ENCODE peak calls at places on chromosomes 11 and 22, in five cellular contexts. One of them, this sample, is unnamed.

GRCh38 chr11:122085264-122085663 is 30.8 kb downstream of the BLID start:
- DNase-seq in GM23248: peak
- DNase-seq in neural progenitor cell: no peak
- DNase-seq in PC-3: peak
- DNase-seq in hepatocyte: no peak
- DNase-seq in this sample: no peak

GRCh38 chr11:73995247-73995646 is 12.6 kb upstream of the UCP2 start:
- DNase-seq in GM23248: peak
- DNase-seq in neural progenitor cell: no peak
- DNase-seq in PC-3: no peak
- DNase-seq in hepatocyte: no peak
- DNase-seq in this sample: no peak

GRCh38 chr11:62544521-62545436 is 1.8 kb downstream of the AHNAK start:
- DNase-seq in GM23248: peak
- DNase-seq in neural progenitor cell: peak
- DNase-seq in PC-3: peak
- DNase-seq in hepatocyte: peak
- DNase-seq in this sample: no peak

GRCh38 chr11:34938621-34939020 is 22.2 kb downstream of the PDHX start:
- DNase-seq in GM23248: no peak
- DNase-seq in neural progenitor cell: no peak
- DNase-seq in PC-3: no peak
- DNase-seq in hepatocyte: no peak
- DNase-seq in this sample: no peak

GRCh38 chr11:9574806-9575530 is 1.5 kb downstream of the WEE1 start:
- DNase-seq in GM23248: peak
- DNase-seq in neural progenitor cell: peak
- DNase-seq in PC-3: peak
- DNase-seq in hepatocyte: peak
- DNase-seq in this sample: peak

GRCh38 chr11:31827458-31828206 is 16.5 kb upstream of the PAX6 start:
- DNase-seq in GM23248: no peak
- DNase-seq in neural progenitor cell: peak
- DNase-seq in PC-3: no peak
- DNase-seq in hepatocyte: no peak
- DNase-seq in this sample: no peak

GRCh38 chr11:35525501-35526175 is at the start of gene PAMR1:
- DNase-seq in GM23248: peak
- DNase-seq in neural progenitor cell: peak
- DNase-seq in PC-3: no peak
- DNase-seq in hepatocyte: peak
- DNase-seq in this sample: peak

GRCh38 chr11:134038897-134039470 is 29.9 kb upstream of the JAM3 start:
- DNase-seq in GM23248: no peak
- DNase-seq in neural progenitor cell: peak
- DNase-seq in PC-3: no peak
- DNase-seq in hepatocyte: peak
- DNase-seq in this sample: no peak

GRCh38 chr11:65170058-65170534 is at the start of gene SPDYC:
- DNase-seq in GM23248: no peak
- DNase-seq in neural progenitor cell: no peak
- DNase-seq in PC-3: no peak
- DNase-seq in hepatocyte: no peak
- DNase-seq in this sample: no peak

GRCh38 chr11:33869511-33870422 is 22.1 kb downstream of the LMO2 start:
- DNase-seq in GM23248: peak
- DNase-seq in neural progenitor cell: peak
- DNase-seq in PC-3: peak
- DNase-seq in hepatocyte: peak
- DNase-seq in this sample: peak

GRCh38 chr11:118790357-118791014 is 478 bp downstream of the DDX6 start:
- DNase-seq in GM23248: peak
- DNase-seq in neural progenitor cell: peak
- DNase-seq in PC-3: peak
- DNase-seq in hepatocyte: peak
- DNase-seq in this sample: peak

GRCh38 chr11:118791961-118792578 is 1.1 kb upstream of the DDX6 start:
- DNase-seq in GM23248: peak
- DNase-seq in neural progenitor cell: peak
- DNase-seq in PC-3: peak
- DNase-seq in hepatocyte: peak
- DNase-seq in this sample: peak

GRCh38 chr11:118789501-118790356 is 1.2 kb downstream of the DDX6 start:
- DNase-seq in GM23248: peak
- DNase-seq in neural progenitor cell: peak
- DNase-seq in PC-3: peak
- DNase-seq in hepatocyte: peak
- DNase-seq in this sample: peak

GRCh38 chr11:118792642-118793124 is 1.7 kb upstream of the DDX6 start:
- DNase-seq in GM23248: peak
- DNase-seq in neural progenitor cell: peak
- DNase-seq in PC-3: peak
- DNase-seq in hepatocyte: peak
- DNase-seq in this sample: peak

GRCh38 chr11:118791015-118791960 is at the start of gene DDX6:
- DNase-seq in GM23248: peak
- DNase-seq in neural progenitor cell: peak
- DNase-seq in PC-3: peak
- DNase-seq in hepatocyte: peak
- DNase-seq in this sample: peak
- H3K4me3 ChIP-seq in GM23248: peak
- H3K4me3 ChIP-seq in neural progenitor cell: peak
- H3K4me3 ChIP-seq in PC-3: peak
- H3K4me3 ChIP-seq in hepatocyte: peak
- H3K4me3 ChIP-seq in this sample: peak

GRCh38 chr11:69641681-69642548 is 959 bp downstream of the CCND1 start:
- DNase-seq in GM23248: peak
- DNase-seq in neural progenitor cell: peak
- DNase-seq in PC-3: peak
- DNase-seq in hepatocyte: no peak
- DNase-seq in this sample: no peak

GRCh38 chr11:69639843-69640242 is 1.1 kb upstream of the CCND1 start:
- DNase-seq in GM23248: no peak
- DNase-seq in neural progenitor cell: no peak
- DNase-seq in PC-3: no peak
- DNase-seq in hepatocyte: no peak
- DNase-seq in this sample: no peak

GRCh38 chr11:69640260-69640994 is 529 bp upstream of the CCND1 start:
- DNase-seq in GM23248: peak
- DNase-seq in neural progenitor cell: peak
- DNase-seq in PC-3: peak
- DNase-seq in hepatocyte: no peak
- DNase-seq in this sample: peak

GRCh38 chr11:69642549-69642912 is 1.6 kb downstream of the CCND1 start:
- DNase-seq in GM23248: peak
- DNase-seq in neural progenitor cell: peak
- DNase-seq in PC-3: no peak
- DNase-seq in hepatocyte: peak
- DNase-seq in this sample: peak

DNA sequence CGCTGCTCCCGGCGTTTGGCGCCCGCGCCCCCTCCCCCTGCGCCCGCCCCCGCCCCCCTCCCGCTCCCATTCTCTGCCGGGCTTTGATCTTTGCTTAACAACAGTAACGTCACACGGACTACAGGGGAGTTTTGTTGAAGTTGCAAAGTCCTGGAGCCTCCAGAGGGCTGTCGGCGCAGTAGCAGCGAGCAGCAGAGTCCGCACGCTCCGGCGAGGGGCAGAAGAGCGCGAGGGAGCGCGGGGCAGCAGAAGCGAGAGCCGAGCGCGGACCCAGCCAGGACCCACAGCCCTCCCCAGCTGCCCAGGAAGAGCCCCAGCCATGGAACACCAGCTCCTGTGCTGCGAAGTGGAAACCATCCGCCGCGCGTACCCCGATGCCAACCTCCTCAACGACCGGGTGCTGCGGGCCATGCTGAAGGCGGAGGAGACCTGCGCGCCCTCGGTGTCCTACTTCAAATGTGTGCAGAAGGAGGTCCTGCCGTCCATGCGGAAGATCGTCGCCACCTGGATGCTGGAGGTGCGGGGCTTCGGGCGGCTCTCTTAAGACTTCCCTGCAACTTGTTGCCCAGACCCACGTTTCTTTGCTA is at the start of gene CCND1:
- DNase-seq in GM23248: peak
- DNase-seq in neural progenitor cell: peak
- DNase-seq in PC-3: peak
- DNase-seq in hepatocyte: peak
- DNase-seq in this sample: peak
- TF ChIP-seq EZH2phosphoT487 in GM23248: no peak
- TF ChIP-seq EZH2phosphoT487 in neural progenitor cell: no peak
- TF ChIP-seq EZH2phosphoT487 in PC-3: no peak
- TF ChIP-seq EZH2phosphoT487 in hepatocyte: no peak
- TF ChIP-seq EZH2phosphoT487 in this sample: no peak

GRCh38 chr11:19121646-19122045 is 4.7 kb downstream of the ZDHHC13 start:
- DNase-seq in GM23248: peak
- DNase-seq in neural progenitor cell: no peak
- DNase-seq in PC-3: peak
- DNase-seq in hepatocyte: no peak
- DNase-seq in this sample: no peak

GRCh38 chr11:19116315-19116970 is 525 bp upstream of the ZDHHC13 start:
- DNase-seq in GM23248: no peak
- DNase-seq in neural progenitor cell: peak
- DNase-seq in PC-3: no peak
- DNase-seq in hepatocyte: no peak
- DNase-seq in this sample: no peak

GRCh38 chr11:19117760-19118097 is 761 bp downstream of the ZDHHC13 start:
- DNase-seq in GM23248: no peak
- DNase-seq in neural progenitor cell: no peak
- DNase-seq in PC-3: no peak
- DNase-seq in hepatocyte: no peak
- DNase-seq in this sample: no peak

GRCh38 chr11:19111809-19112208 is 5.2 kb upstream of the ZDHHC13 start:
- DNase-seq in GM23248: no peak
- DNase-seq in neural progenitor cell: no peak
- DNase-seq in PC-3: no peak
- DNase-seq in hepatocyte: no peak
- DNase-seq in this sample: no peak

GRCh38 chr11:19116971-19117759 is at the start of gene ZDHHC13:
- DNase-seq in GM23248: peak
- DNase-seq in neural progenitor cell: peak
- DNase-seq in PC-3: peak
- DNase-seq in hepatocyte: peak
- DNase-seq in this sample: peak
- H3K4me3 ChIP-seq in GM23248: peak
- H3K4me3 ChIP-seq in neural progenitor cell: peak
- H3K4me3 ChIP-seq in PC-3: peak
- H3K4me3 ChIP-seq in hepatocyte: peak
- H3K4me3 ChIP-seq in this sample: peak

DNA sequence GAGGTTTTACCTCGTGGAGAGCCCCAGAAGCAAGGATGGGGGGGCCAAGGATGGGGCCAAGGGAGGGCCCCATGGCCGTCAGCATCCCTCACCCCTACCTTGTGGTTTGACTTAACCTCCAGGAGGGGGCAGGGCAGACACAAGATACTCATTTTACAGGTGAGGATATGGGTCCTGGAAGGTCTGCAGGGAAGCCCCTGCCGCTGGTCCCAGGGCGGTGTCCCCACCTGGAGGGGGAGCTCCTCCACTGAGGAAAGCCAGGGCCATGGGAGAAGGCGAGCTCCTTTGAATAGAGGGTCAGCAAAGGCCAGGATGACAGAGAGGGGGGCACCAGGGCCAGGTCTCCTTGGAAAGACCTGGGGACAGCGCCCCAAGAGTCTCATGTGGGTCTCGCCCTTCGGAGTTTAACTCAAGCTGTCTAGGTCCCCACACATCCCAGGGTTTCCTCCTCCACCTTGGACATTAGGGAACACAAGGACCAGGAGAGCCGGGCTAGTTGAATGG is 5.9 kb upstream of the ADORA2A start:
- DNase-seq in GM23248: no peak
- DNase-seq in neural progenitor cell: peak
- DNase-seq in PC-3: peak
- DNase-seq in hepatocyte: peak
- DNase-seq in this sample: peak
- TF ChIP-seq EZH2phosphoT487 in GM23248: no peak
- TF ChIP-seq EZH2phosphoT487 in neural progenitor cell: no peak
- TF ChIP-seq EZH2phosphoT487 in PC-3: no peak
- TF ChIP-seq EZH2phosphoT487 in hepatocyte: no peak
- TF ChIP-seq EZH2phosphoT487 in this sample: no peak

GRCh38 chr11:99019676-99020075 is 1.1 kb upstream of the CNTN5 start:
- DNase-seq in GM23248: no peak
- DNase-seq in neural progenitor cell: peak
- DNase-seq in PC-3: no peak
- DNase-seq in hepatocyte: no peak
- DNase-seq in this sample: no peak

GRCh38 chr11:99015634-99016454 is 4.9 kb upstream of the CNTN5 start:
- DNase-seq in GM23248: peak
- DNase-seq in neural progenitor cell: peak
- DNase-seq in PC-3: peak
- DNase-seq in hepatocyte: peak
- DNase-seq in this sample: peak

DNA sequence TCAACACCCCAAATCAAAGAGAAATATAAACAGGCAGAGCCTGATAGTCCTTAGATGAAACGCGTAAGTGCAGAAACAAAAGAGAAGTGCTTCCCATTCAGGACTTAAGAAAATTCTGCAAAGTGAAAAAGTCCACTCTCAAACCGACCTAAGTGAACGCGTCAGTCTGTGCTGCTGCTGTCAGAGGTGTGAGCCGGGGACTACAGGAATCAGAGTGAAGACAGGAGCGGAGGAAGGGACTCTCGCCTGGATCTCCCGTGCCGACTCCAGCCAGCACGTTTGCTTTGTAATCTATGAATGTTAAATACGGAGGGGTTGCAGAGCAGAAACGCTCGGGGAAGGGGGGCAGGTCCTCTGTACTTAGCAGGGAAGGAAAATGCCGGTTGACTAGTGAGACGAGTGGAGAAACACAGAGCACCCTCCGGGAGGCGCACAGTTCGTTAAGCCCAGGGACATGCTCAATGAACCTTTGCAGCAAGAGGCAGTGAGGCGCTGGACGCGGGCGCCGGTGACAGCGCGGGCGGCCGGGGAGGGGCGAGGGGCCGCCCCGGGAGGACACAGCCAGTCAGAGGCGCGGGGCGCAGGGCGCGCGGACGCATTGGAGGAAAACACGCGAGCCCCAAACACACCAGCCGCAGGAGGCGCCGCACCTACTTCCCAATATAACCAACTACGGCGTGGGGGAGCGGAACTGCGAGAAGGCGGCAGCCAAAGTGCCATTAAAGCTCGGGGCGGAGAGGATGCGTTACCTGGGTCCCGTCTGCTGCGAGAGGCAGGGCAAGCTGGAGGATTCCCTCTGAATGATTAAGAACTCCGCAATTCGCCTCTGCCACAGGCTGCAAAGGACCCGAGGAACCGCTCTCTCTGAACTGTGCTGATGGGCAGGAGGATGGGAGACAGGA is at the start of gene CNTN5:
- DNase-seq in GM23248: peak
- DNase-seq in neural progenitor cell: peak
- DNase-seq in PC-3: peak
- DNase-seq in hepatocyte: peak
- DNase-seq in this sample: peak
- H3K4me3 ChIP-seq in GM23248: peak
- H3K4me3 ChIP-seq in neural progenitor cell: peak
- H3K4me3 ChIP-seq in PC-3: peak
- H3K4me3 ChIP-seq in hepatocyte: peak
- H3K4me3 ChIP-seq in this sample: peak